ENCODE peak calls at places on chromosomes 1 and 21, in six cellular contexts. Y is lower leg skin, D is Peyer's patch, G is body of pancreas, O is sigmoid colon, E is thyroid gland. T is an unnamed sample.

GRCh38 chr1:37945743-37946702 is 830 bp downstream of the INPP5B start:
- DNase-seq in O (peak; percentile 89), E (peak; percentile 30), G (peak; percentile 53), Y (peak; percentile 63), D (no peak), T (peak; percentile 80)

GRCh38 chr1:223776826-223777454 is 64.6 kb downstream of the CAPN2 start:
- DNase-seq in E (no peak), D (no peak), O (peak; percentile 14), G (no peak), Y (no peak), T (no peak)

GRCh38 chr21:34592573-34592972 is 22.3 kb downstream of the RCAN1 start:
- DNase-seq in E (no peak), G (no peak), Y (no peak), O (no peak), D (no peak), T (no peak)

GRCh38 chr1:184970691-184971161 is 3.6 kb downstream of the NIBAN1 start:
- DNase-seq in O (no peak), Y (no peak), G (no peak), E (no peak), D (no peak), T (no peak)

GRCh38 chr1:214004014-214004413 is 16.2 kb downstream of the PROX1 start:
- DNase-seq in O (no peak), Y (no peak), E (peak; percentile 53), D (no peak), G (no peak), T (no peak)

GRCh38 chr1:92994105-92994712 is 32.9 kb upstream of the DIPK1A start:
- DNase-seq in O (peak; percentile 89), G (peak; percentile 94), Y (peak; percentile 86), E (peak; percentile 78), D (peak; percentile 85), T (peak; percentile 15)

GRCh38 chr1:100629391-100629790 is 90.2 kb upstream of the VCAM1 start:
- DNase-seq in G (no peak), Y (no peak), E (no peak), O (no peak), D (no peak), T (no peak)

GRCh38 chr1:234589064-234589765 is 20.8 kb downstream of the IRF2BP2 start:
- DNase-seq in Y (peak; percentile 57), E (no peak), O (no peak), G (no peak), D (no peak), T (no peak)

GRCh38 chr1:117169871-117170596 is 40.7 kb downstream of the VTCN1 start:
- DNase-seq in O (no peak), D (no peak), Y (no peak), E (no peak), G (no peak), T (no peak)

GRCh38 chr21:19523066-19523465 is 1119.5 kb upstream of the TMPRSS15 start:
- DNase-seq in Y (no peak), G (no peak), E (no peak), O (no peak), D (no peak), T (no peak)

GRCh38 chr1:41673355-41673754 is 188.9 kb upstream of the EDN2 start:
- DNase-seq in O (no peak), G (no peak), Y (no peak), E (no peak), D (peak; percentile 70), T (no peak)

GRCh38 chr1:214864896-214865688 is 217.4 kb upstream of the KCNK2 start:
- DNase-seq in G (no peak), E (no peak), Y (no peak), O (no peak), D (no peak), T (no peak)

GRCh38 chr1:229191066-229191674 is 79.7 kb upstream of the RAB4A start:
- DNase-seq in O (no peak), Y (no peak), E (no peak), D (no peak), G (no peak), T (no peak)

GRCh38 chr1:228101994-228102790 is 933 bp downstream of the C1orf35 start:
- DNase-seq in E (peak; percentile 36), O (peak; percentile 82), Y (peak; percentile 21), D (peak; percentile 58), G (peak; percentile 50), T (no peak)

GRCh38 chr1:93614550-93615200 is 67.0 kb downstream of the BCAR3 start:
- DNase-seq in E (no peak), G (no peak), Y (no peak), O (no peak), D (no peak), T (no peak)

GRCh38 chr21:41775152-41775472 is 8.3 kb upstream of the RIPK4 start:
- DNase-seq in D (no peak), O (no peak), Y (no peak), E (no peak), G (no peak), T (no peak)

GRCh38 chr1:244052011-244052727 is 1.1 kb downstream of the ZBTB18 start:
- DNase-seq in Y (no peak), E (no peak), O (no peak), D (no peak), G (no peak), T (no peak)

GRCh38 chr1:166836733-166837132 is 2.5 kb upstream of the POGK start:
- DNase-seq in G (no peak), Y (no peak), E (no peak), O (no peak), D (no peak), T (peak; percentile 18)

GRCh38 chr1:40799351-40799867 is 15.8 kb downstream of the KCNQ4 start:
- DNase-seq in G (peak; percentile 75), Y (no peak), O (peak; percentile 88), D (no peak), E (no peak), T (no peak)

GRCh38 chr1:196178083-196178635 is 430.1 kb downstream of the KCNT2 start:
- DNase-seq in Y (no peak), D (no peak), G (no peak), O (no peak), E (no peak), T (no peak)

GRCh38 chr1:7341145-7341900 is 429.8 kb upstream of the VAMP3 start:
- DNase-seq in D (no peak), O (no peak), G (no peak), Y (no peak), E (no peak), T (no peak)

GRCh38 chr1:221788466-221788865 is 46.6 kb upstream of the DUSP10 start:
- DNase-seq in G (no peak), Y (no peak), D (no peak), O (no peak), E (no peak), T (no peak)

GRCh38 chr1:241589524-241589923 is 50.6 kb downstream of the CHML start:
- DNase-seq in O (no peak), Y (no peak), D (no peak), E (no peak), G (no peak), T (no peak)

GRCh38 chr21:32411366-32412161 is 942 bp upstream of the EVA1C start:
- DNase-seq in E (peak; percentile 93), O (peak; percentile 97), G (peak; percentile 92), Y (peak; percentile 91), D (peak; percentile 64), T (peak; percentile 61)
- TF ChIP-seq POLR2A in E (peak; percentile 84), O (peak; percentile 75), G (peak; percentile 89), Y (no peak), D (peak; percentile 89), T (peak; percentile 23)

GRCh38 chr1:160117709-160118183 is 2.2 kb downstream of the ATP1A2 start:
- DNase-seq in Y (no peak), D (no peak), E (peak; percentile 88), G (no peak), O (peak; percentile 89), T (no peak)
- TF ChIP-seq POLR2A in Y (no peak), D (no peak), E (no peak), G (no peak), O (no peak), T (no peak)

DNA sequence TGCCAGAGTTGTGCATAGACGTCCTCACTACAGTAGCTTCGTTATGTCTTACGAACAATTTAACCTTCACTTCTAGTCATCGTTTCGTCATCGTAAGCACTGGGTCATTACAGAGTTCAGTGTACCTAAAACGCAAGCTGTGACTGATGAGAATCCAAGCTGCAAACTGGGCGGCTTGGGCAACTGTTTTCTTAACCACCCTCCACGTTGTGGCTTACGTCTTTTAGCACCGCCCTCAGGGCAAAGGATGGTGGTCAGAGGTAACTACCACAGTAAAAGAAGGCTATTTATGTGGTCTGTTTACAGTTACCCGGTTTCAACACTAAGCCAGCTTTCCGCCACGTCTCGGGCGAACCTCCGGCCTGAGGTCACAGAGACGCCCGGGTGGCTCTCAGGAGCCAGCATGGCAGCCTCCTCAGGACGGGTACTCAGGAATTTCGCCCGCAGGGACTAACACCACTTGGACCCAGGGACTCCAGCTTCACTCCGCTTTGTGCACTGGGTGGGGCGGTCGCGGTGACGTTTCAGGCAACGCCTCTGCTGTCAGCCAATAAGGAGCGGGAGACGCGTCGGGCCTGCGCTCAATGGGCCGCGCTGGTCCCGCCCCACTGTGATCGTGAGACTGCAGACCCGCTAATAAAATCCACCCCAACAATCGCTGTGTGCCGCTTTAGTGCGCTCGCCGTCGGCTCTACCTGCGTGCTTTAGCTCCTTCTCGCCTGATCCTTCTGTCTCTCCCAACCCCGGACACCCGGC is at the start of gene CTH:
- DNase-seq in D (peak; percentile 96), O (peak; percentile 99), Y (peak; percentile 96), E (peak; percentile 99), G (peak; percentile 98), T (peak; percentile 86)
- TF ChIP-seq POLR2A in D (peak; percentile 93), O (peak; percentile 74), Y (no peak), E (peak; percentile 99), G (peak; percentile 100), T (peak; percentile 39)

GRCh38 chr21:45542667-45543370 is 579 bp upstream of the SLC19A1 start:
- DNase-seq in O (peak; percentile 74), Y (peak; percentile 15), G (peak; percentile 22), D (no peak), E (no peak), T (no peak)

GRCh38 chr21:45539796-45540600 is 2.2 kb downstream of the SLC19A1 start:
- DNase-seq in O (peak; percentile 57), E (peak; percentile 0), G (no peak), Y (no peak), D (no peak), T (no peak)

GRCh38 chr21:45540601-45540970 is 1.7 kb downstream of the SLC19A1 start:
- DNase-seq in Y (no peak), O (peak; percentile 58), E (no peak), D (no peak), G (peak; percentile 0), T (no peak)

GRCh38 chr21:45542242-45542666 is at the start of gene SLC19A1:
- DNase-seq in E (peak; percentile 63), O (peak; percentile 77), D (peak; percentile 69), Y (peak; percentile 23), G (peak; percentile 60), T (peak; percentile 99)

DNA sequence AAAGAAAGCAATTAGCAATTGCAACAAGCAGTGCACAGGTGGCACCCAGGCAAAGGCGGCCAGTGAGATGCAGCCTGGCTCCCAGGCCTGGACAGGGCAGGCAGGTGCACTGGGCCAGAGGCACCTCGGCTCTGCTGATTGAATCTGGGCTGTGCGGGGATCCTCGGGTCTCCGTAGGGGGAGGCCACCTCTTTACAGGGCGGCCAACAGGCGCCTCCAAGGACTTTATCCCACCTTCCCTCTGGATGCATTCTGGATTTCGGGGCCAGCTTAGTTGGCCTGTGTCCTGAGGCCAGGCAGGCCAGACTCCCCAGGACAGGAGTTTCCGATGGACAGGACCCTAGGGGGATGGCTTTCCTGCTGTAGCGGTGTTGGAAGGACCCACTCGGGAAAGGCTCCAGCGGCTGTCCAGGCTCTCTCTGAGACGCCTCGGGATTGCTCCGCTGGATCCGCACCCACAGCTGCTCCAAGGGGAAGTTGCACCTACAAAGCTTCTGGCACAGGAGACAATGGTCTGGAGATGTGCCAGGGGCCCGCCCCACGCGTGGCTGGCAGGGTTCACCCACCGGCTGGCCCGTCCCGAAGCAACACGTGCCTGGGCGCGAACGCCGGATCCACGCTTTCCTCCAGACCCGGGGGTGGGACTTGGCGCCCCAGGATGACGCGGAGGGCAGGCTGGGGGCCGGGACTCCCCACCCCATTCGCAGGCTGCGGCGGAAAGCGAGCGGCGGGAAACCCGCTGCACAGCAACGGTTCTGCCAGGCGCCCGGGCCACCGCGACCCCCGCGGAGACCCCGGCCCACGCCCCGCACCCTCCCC is 810 bp downstream of the SLC19A1 start:
- DNase-seq in Y (peak; percentile 75), G (peak; percentile 76), O (peak; percentile 90), D (peak; percentile 77), E (peak; percentile 56), T (peak; percentile 99)
- TF ChIP-seq POLR2A in Y (no peak), G (no peak), O (no peak), D (peak; percentile 51), E (no peak), T (peak; percentile 28)

T was measured in H54.